ENCODE peak calls at places on chromosomes 16 and 17, in eight cellular contexts. R is neural crest cell, D is choroid plexus epithelial cell, S is M059J, H is mesothelial cell of epicardium, Y is memory B cell, K is esophagus squamous epithelium, T is HFFc6. P is an unnamed sample.

GRCh38 chr16:15942901-15943690 is 6.3 kb upstream of the ABCC1 start:
- DNase-seq in R (no peak), D (no peak), S (no peak), H (no peak), Y (peak; percentile 15), K (no peak), T (no peak), P (no peak)

GRCh38 chr16:8510160-8510559 is 80.2 kb downstream of the TMEM114 start:
- DNase-seq in R (no peak), D (no peak), S (no peak), H (no peak), Y (no peak), K (no peak), T (no peak), P (no peak)

GRCh38 chr17:79850571-79851460 is 11.6 kb upstream of the CBX4 start:
- DNase-seq in R (no peak), D (peak; percentile 54), S (peak; percentile 98), H (no peak), Y (no peak), K (no peak), T (peak; percentile 90), P (no peak)

GRCh38 chr17:80855968-80856862 is 135.4 kb upstream of the CHMP6 start:
- DNase-seq in R (no peak), D (peak; percentile 94), S (peak; percentile 98), H (no peak), Y (no peak), K (no peak), T (peak; percentile 98), P (peak; percentile 75)

GRCh38 chr17:45050680-45051059 is 762 bp downstream of the DCAKD start:
- DNase-seq in R (no peak), D (peak; percentile 40), S (peak; percentile 47), H (no peak), Y (no peak), K (no peak), T (no peak), P (no peak)

GRCh38 chr17:27888945-27889344 is 4.2 kb downstream of the LYRM9 start:
- DNase-seq in R (no peak), D (peak; percentile 65), S (peak; percentile 69), H (no peak), Y (no peak), K (no peak), T (no peak), P (no peak)

GRCh38 chr17:42399121-42399520 is 10.9 kb upstream of the STAT3 start:
- DNase-seq in R (no peak), D (no peak), S (no peak), H (no peak), Y (no peak), K (no peak), T (no peak), P (no peak)

GRCh38 chr17:1647802-1648581 is 1.7 kb downstream of the RILP start:
- DNase-seq in R (no peak), D (no peak), S (no peak), H (no peak), Y (no peak), K (no peak), T (no peak), P (peak; percentile 29)

GRCh38 chr16:77660311-77660710 is 62.0 kb upstream of the NUDT7 start:
- DNase-seq in R (no peak), D (peak; percentile 85), S (peak; percentile 66), H (no peak), Y (no peak), K (no peak), T (no peak), P (no peak)

GRCh38 chr16:78198299-78198698 is 98.8 kb downstream of the WWOX start:
- DNase-seq in R (no peak), D (no peak), S (no peak), H (no peak), Y (no peak), K (no peak), T (no peak), P (no peak)

GRCh38 chr17:47305302-47305923 is 18.3 kb upstream of the EFCAB13 start:
- DNase-seq in R (no peak), D (peak; percentile 95), S (peak; percentile 97), H (no peak), Y (no peak), K (no peak), T (peak; percentile 90), P (no peak)

GRCh38 chr16:22220076-22220453 is 14.0 kb downstream of the EEF2K start:
- DNase-seq in R (no peak), D (peak; percentile 46), S (peak; percentile 65), H (no peak), Y (no peak), K (no peak), T (no peak), P (no peak)

GRCh38 chr16:51888021-51888420 is 658.9 kb downstream of the TOX3 start:
- DNase-seq in R (no peak), D (peak; percentile 27), S (peak; percentile 80), H (no peak), Y (no peak), K (no peak), T (peak; percentile 67), P (no peak)

GRCh38 chr17:55056530-55056929 is 88.0 kb downstream of the STXBP4 start:
- DNase-seq in R (no peak), D (no peak), S (peak; percentile 70), H (no peak), Y (no peak), K (no peak), T (no peak), P (no peak)

GRCh38 chr16:71303938-71304337 is 14.7 kb upstream of the CMTR2 start:
- DNase-seq in R (no peak), D (no peak), S (peak; percentile 54), H (no peak), Y (no peak), K (no peak), T (no peak), P (no peak)

GRCh38 chr16:49699718-49700117 is 156.2 kb downstream of the ZNF423 start:
- DNase-seq in R (no peak), D (no peak), S (no peak), H (no peak), Y (no peak), K (no peak), T (no peak), P (no peak)

GRCh38 chr17:51353296-51353695 is 93.0 kb downstream of the UTP18 start:
- DNase-seq in R (no peak), D (no peak), S (no peak), H (no peak), Y (no peak), K (no peak), T (no peak), P (no peak)

GRCh38 chr17:66089764-66090163 is 102.2 kb downstream of the CEP112 start:
- DNase-seq in R (no peak), D (no peak), S (no peak), H (no peak), Y (no peak), K (no peak), T (no peak), P (no peak)

GRCh38 chr16:11833951-11834695 is 17.2 kb downstream of the RSL1D1 start:
- DNase-seq in R (no peak), D (peak; percentile 97), S (peak; percentile 56), H (no peak), Y (no peak), K (no peak), T (peak; percentile 28), P (no peak)

GRCh38 chr17:1727876-1728630 is 3.5 kb downstream of the WDR81 start:
- DNase-seq in R (no peak), D (no peak), S (no peak), H (no peak), Y (no peak), K (no peak), T (no peak), P (no peak)

GRCh38 chr17:48915459-48916282 is 7.5 kb downstream of the UBE2Z start:
- DNase-seq in R (no peak), D (peak; percentile 96), S (peak; percentile 83), H (no peak), Y (peak; percentile 56), K (no peak), T (peak; percentile 86), P (peak; percentile 64)

GRCh38 chr16:50196736-50197135 is 43.6 kb downstream of the TENT4B start:
- DNase-seq in R (no peak), D (peak; percentile 20), S (peak; percentile 79), H (no peak), Y (no peak), K (no peak), T (no peak), P (no peak)

GRCh38 chr17:38705803-38706624 is 941 bp downstream of the MLLT6 start:
- DNase-seq in R (no peak), D (no peak), S (peak; percentile 41), H (no peak), Y (no peak), K (no peak), T (no peak), P (no peak)

GRCh38 chr17:3882276-3882675 is 10.6 kb downstream of the CAMKK1 start:
- DNase-seq in R (no peak), D (no peak), S (no peak), H (no peak), Y (no peak), K (no peak), T (no peak), P (no peak)

GRCh38 chr16:73056911-73057310 is 9.0 kb upstream of the ZFHX3 start:
- DNase-seq in R (no peak), D (no peak), S (no peak), H (no peak), Y (no peak), K (no peak), T (no peak), P (no peak)

GRCh38 chr16:27925612-27926011 is 137.9 kb downstream of the GSG1L start:
- DNase-seq in R (no peak), D (no peak), S (no peak), H (no peak), Y (no peak), K (no peak), T (no peak), P (no peak)

P was measured in stimulated activated naive B cell treated with anti-CD40 and anti-IgM and Interleukin-4, amounts not matched to agents 10 μg/mL and 1 μg/mL and 100 μg/mL, for 72 hours.